ENCODE peak calls at places on chromosomes 1 and 21, in nine cellular contexts. One of them, this sample, is unnamed.

GRCh38 chr1:59477286-59477685 is 180.4 kb downstream of the FGGY start:
- DNase-seq in HT-29: peak
- DNase-seq in mucosa of descending colon: peak
- DNase-seq in AG10803: peak
- DNase-seq in Calu3: peak
- DNase-seq in EH: peak
- DNase-seq in effector memory CD8-positive, alpha-beta T cell: no peak
- DNase-seq in H4: peak
- DNase-seq in nucleus accumbens: no peak
- DNase-seq in this sample: peak

GRCh38 chr1:87269921-87270320 is 58.8 kb upstream of the LMO4 start:
- DNase-seq in AG10803: no peak
- DNase-seq in nucleus accumbens: no peak
- DNase-seq in mucosa of descending colon: no peak
- DNase-seq in EH: no peak
- DNase-seq in effector memory CD8-positive, alpha-beta T cell: no peak
- DNase-seq in H4: no peak
- DNase-seq in Calu3: no peak
- DNase-seq in HT-29: no peak
- DNase-seq in this sample: no peak

GRCh38 chr1:215739028-215739427 is 171.9 kb downstream of the KCTD3 start:
- DNase-seq in nucleus accumbens: no peak
- DNase-seq in AG10803: no peak
- DNase-seq in HT-29: no peak
- DNase-seq in EH: no peak
- DNase-seq in Calu3: no peak
- DNase-seq in effector memory CD8-positive, alpha-beta T cell: no peak
- DNase-seq in H4: no peak
- DNase-seq in mucosa of descending colon: no peak
- DNase-seq in this sample: no peak

GRCh38 chr1:32768110-32768857 is 48.9 kb downstream of the YARS1 start:
- DNase-seq in EH: no peak
- DNase-seq in AG10803: no peak
- DNase-seq in HT-29: no peak
- DNase-seq in H4: no peak
- DNase-seq in effector memory CD8-positive, alpha-beta T cell: no peak
- DNase-seq in nucleus accumbens: no peak
- DNase-seq in mucosa of descending colon: no peak
- DNase-seq in Calu3: no peak
- DNase-seq in this sample: no peak

GRCh38 chr1:184889183-184889582 is 85.1 kb downstream of the NIBAN1 start:
- DNase-seq in H4: no peak
- DNase-seq in effector memory CD8-positive, alpha-beta T cell: no peak
- DNase-seq in HT-29: no peak
- DNase-seq in AG10803: no peak
- DNase-seq in nucleus accumbens: no peak
- DNase-seq in EH: no peak
- DNase-seq in Calu3: no peak
- DNase-seq in mucosa of descending colon: no peak
- DNase-seq in this sample: no peak

GRCh38 chr21:38561205-38561604 is 62.9 kb upstream of the ERG start:
- DNase-seq in mucosa of descending colon: no peak
- DNase-seq in H4: no peak
- DNase-seq in EH: no peak
- DNase-seq in effector memory CD8-positive, alpha-beta T cell: no peak
- DNase-seq in Calu3: no peak
- DNase-seq in AG10803: no peak
- DNase-seq in nucleus accumbens: no peak
- DNase-seq in HT-29: no peak
- DNase-seq in this sample: no peak

GRCh38 chr1:46594068-46594467 is 10.0 kb downstream of the MKNK1 start:
- DNase-seq in mucosa of descending colon: no peak
- DNase-seq in EH: no peak
- DNase-seq in AG10803: no peak
- DNase-seq in H4: no peak
- DNase-seq in nucleus accumbens: no peak
- DNase-seq in Calu3: no peak
- DNase-seq in HT-29: no peak
- DNase-seq in effector memory CD8-positive, alpha-beta T cell: no peak
- DNase-seq in this sample: no peak

GRCh38 chr1:167926486-167926997 is 9.9 kb upstream of the DCAF6 start:
- DNase-seq in H4: no peak
- DNase-seq in effector memory CD8-positive, alpha-beta T cell: no peak
- DNase-seq in EH: no peak
- DNase-seq in HT-29: no peak
- DNase-seq in AG10803: no peak
- DNase-seq in mucosa of descending colon: peak
- DNase-seq in nucleus accumbens: no peak
- DNase-seq in Calu3: peak
- DNase-seq in this sample: peak

GRCh38 chr1:29753244-29753643 is 516.9 kb downstream of the PTPRU start:
- DNase-seq in HT-29: no peak
- DNase-seq in AG10803: no peak
- DNase-seq in H4: no peak
- DNase-seq in mucosa of descending colon: no peak
- DNase-seq in Calu3: no peak
- DNase-seq in nucleus accumbens: no peak
- DNase-seq in effector memory CD8-positive, alpha-beta T cell: no peak
- DNase-seq in EH: no peak
- DNase-seq in this sample: no peak

GRCh38 chr1:24203404-24203803 is 16.3 kb upstream of the IFNLR1 start:
- DNase-seq in HT-29: peak
- DNase-seq in effector memory CD8-positive, alpha-beta T cell: no peak
- DNase-seq in H4: peak
- DNase-seq in nucleus accumbens: no peak
- DNase-seq in AG10803: no peak
- DNase-seq in mucosa of descending colon: no peak
- DNase-seq in EH: no peak
- DNase-seq in Calu3: peak
- DNase-seq in this sample: peak